ENCODE peak calls at places on chromosomes 12 and 14, in six cellular contexts. D, T, E, Y, N and B are unnamed samples.

GRCh38 chr12:82479511-82479910 is 121.2 kb downstream of the METTL25 start:
- DNase-seq in E (no peak), Y (no peak), D (no peak), N (no peak), T (no peak), B (no peak)

GRCh38 chr14:30450620-30451019 is 108.3 kb upstream of the G2E3 start:
- DNase-seq in T (no peak), Y (no peak), D (no peak), E (no peak), N (no peak), B (no peak)

GRCh38 chr14:96189288-96189711 is 15.3 kb upstream of the BDKRB2 start:
- DNase-seq in T (peak), E (no peak), D (no peak), Y (no peak), N (no peak), B (no peak)

GRCh38 chr14:93103392-93104080 is 12.2 kb downstream of the ITPK1 start:
- DNase-seq in Y (no peak), E (no peak), T (peak), D (no peak), N (no peak), B (no peak)

GRCh38 chr14:55301722-55302121 is 30.5 kb downstream of the FBXO34 start:
- DNase-seq in T (no peak), N (no peak), E (no peak), D (no peak), Y (no peak), B (no peak)

GRCh38 chr12:118536306-118536900 is 160.0 kb downstream of the SUDS3 start:
- DNase-seq in D (no peak), E (no peak), Y (no peak), T (no peak), N (no peak), B (no peak)

GRCh38 chr14:82779301-82779700 is 1245.6 kb upstream of the SEL1L start:
- DNase-seq in E (no peak), N (no peak), T (no peak), D (no peak), Y (no peak), B (no peak)

GRCh38 chr14:104724407-104724980 is 465 bp downstream of the ADSS1 start:
- DNase-seq in D (peak), Y (no peak), T (no peak), E (no peak), N (no peak), B (no peak)

GRCh38 chr12:64653123-64653522 is 42.8 kb downstream of the RASSF3 start:
- DNase-seq in N (no peak), E (no peak), T (no peak), D (no peak), Y (no peak), B (no peak)

GRCh38 chr12:7005288-7005687 is 13.0 kb downstream of the LPCAT3 start:
- DNase-seq in E (no peak), T (no peak), Y (no peak), D (no peak), N (no peak), B (no peak)

GRCh38 chr14:74566174-74567125 is 45.6 kb downstream of the LTBP2 start:
- DNase-seq in E (no peak), D (no peak), N (no peak), T (no peak), Y (no peak), B (peak)

GRCh38 chr14:60250318-60251035 is 1.5 kb downstream of the PPM1A start:
- DNase-seq in D (peak), T (no peak), E (no peak), N (no peak), Y (no peak), B (no peak)

GRCh38 chr12:102093319-102093718 is 26.6 kb downstream of the NUP37 start:
- DNase-seq in Y (no peak), D (no peak), N (no peak), T (no peak), E (no peak), B (no peak)

GRCh38 chr14:66233571-66233970 is 252.6 kb upstream of the CCDC196 start:
- DNase-seq in N (no peak), D (no peak), T (no peak), Y (peak), E (no peak), B (no peak)

GRCh38 chr14:36655963-36656768 is 5.5 kb upstream of the PAX9 start:
- DNase-seq in N (peak), D (no peak), Y (no peak), T (no peak), E (no peak), B (no peak)

GRCh38 chr12:45200497-45201043 is 15.3 kb upstream of the ANO6 start:
- DNase-seq in D (no peak), T (no peak), N (no peak), E (no peak), Y (no peak), B (no peak)

GRCh38 chr12:16763901-16764300 is 157.9 kb upstream of the LMO3 start:
- DNase-seq in Y (no peak), N (no peak), T (no peak), D (no peak), E (no peak), B (no peak)

GRCh38 chr14:97443412-97443811 is 646.2 kb downstream of the VRK1 start:
- DNase-seq in D (no peak), E (no peak), N (no peak), T (no peak), Y (no peak), B (no peak)

GRCh38 chr12:42144174-42144423 is 575 bp downstream of the GXYLT1 start:
- DNase-seq in D (no peak), Y (no peak), N (no peak), T (no peak), E (no peak), B (no peak)

GRCh38 chr12:129296636-129297035 is 443.4 kb downstream of the GLT1D1 start:
- DNase-seq in D (no peak), Y (no peak), N (no peak), E (no peak), T (no peak), B (no peak)

GRCh38 chr14:24941719-24942118 is 108.2 kb downstream of the STXBP6 start:
- DNase-seq in D (no peak), E (no peak), N (no peak), T (no peak), Y (peak), B (no peak)

GRCh38 chr12:7834701-7835100 is 38.0 kb downstream of the SLC2A14 start:
- DNase-seq in N (no peak), Y (no peak), T (no peak), E (no peak), D (no peak), B (no peak)

GRCh38 chr12:47551426-47551851 is 154.4 kb downstream of the RPAP3 start:
- DNase-seq in Y (no peak), E (no peak), D (no peak), N (peak), T (no peak), B (no peak)

GRCh38 chr12:93134893-93135285 is 205.8 kb upstream of the EEA1 start:
- DNase-seq in E (no peak), N (no peak), T (no peak), Y (no peak), D (no peak), B (no peak)